ENCODE peak calls at places on chromosomes 1 and 21, in five cellular contexts. One of them, this sample, is unnamed.

GRCh38 chr1:103576065-103576464 is 4.7 kb downstream of the AMY2B start:
- DNase-seq in KBM-7: no peak
- DNase-seq in hippocampal formation: no peak
- DNase-seq in activated CD8-positive, alpha-beta memory T cell treated with anti-CD3 and anti-CD28 coated beads for 4 hours: no peak
- DNase-seq in substantia nigra: no peak
- DNase-seq in this sample: no peak

GRCh38 chr1:86915737-86916235 is 1.4 kb downstream of the HS2ST1 start:
- DNase-seq in KBM-7: no peak
- DNase-seq in hippocampal formation: no peak
- DNase-seq in activated CD8-positive, alpha-beta memory T cell treated with anti-CD3 and anti-CD28 coated beads for 4 hours: no peak
- DNase-seq in substantia nigra: no peak
- DNase-seq in this sample: no peak

GRCh38 chr1:20896824-20897223 is 109.7 kb upstream of the HP1BP3 start:
- DNase-seq in KBM-7: no peak
- DNase-seq in hippocampal formation: no peak
- DNase-seq in activated CD8-positive, alpha-beta memory T cell treated with anti-CD3 and anti-CD28 coated beads for 4 hours: no peak
- DNase-seq in substantia nigra: no peak
- DNase-seq in this sample: no peak

GRCh38 chr1:89149229-89149628 is 23.3 kb upstream of the GBP2 start:
- DNase-seq in KBM-7: no peak
- DNase-seq in hippocampal formation: peak
- DNase-seq in activated CD8-positive, alpha-beta memory T cell treated with anti-CD3 and anti-CD28 coated beads for 4 hours: no peak
- DNase-seq in substantia nigra: peak
- DNase-seq in this sample: no peak

GRCh38 chr1:76942549-76942948 is 75.3 kb downstream of the ST6GALNAC5 start:
- DNase-seq in KBM-7: no peak
- DNase-seq in hippocampal formation: no peak
- DNase-seq in activated CD8-positive, alpha-beta memory T cell treated with anti-CD3 and anti-CD28 coated beads for 4 hours: no peak
- DNase-seq in substantia nigra: no peak
- DNase-seq in this sample: no peak

GRCh38 chr1:41650176-41650519 is 165.7 kb upstream of the EDN2 start:
- DNase-seq in KBM-7: no peak
- DNase-seq in hippocampal formation: no peak
- DNase-seq in activated CD8-positive, alpha-beta memory T cell treated with anti-CD3 and anti-CD28 coated beads for 4 hours: no peak
- DNase-seq in substantia nigra: no peak
- DNase-seq in this sample: no peak

GRCh38 chr1:167774710-167775109 is 52.9 kb downstream of the MPZL1 start:
- DNase-seq in KBM-7: no peak
- DNase-seq in hippocampal formation: no peak
- DNase-seq in activated CD8-positive, alpha-beta memory T cell treated with anti-CD3 and anti-CD28 coated beads for 4 hours: no peak
- DNase-seq in substantia nigra: no peak
- DNase-seq in this sample: no peak

GRCh38 chr1:245444181-245444580 is 289.4 kb downstream of the KIF26B start:
- DNase-seq in KBM-7: no peak
- DNase-seq in hippocampal formation: no peak
- DNase-seq in activated CD8-positive, alpha-beta memory T cell treated with anti-CD3 and anti-CD28 coated beads for 4 hours: no peak
- DNase-seq in substantia nigra: no peak
- DNase-seq in this sample: no peak

GRCh38 chr1:94578856-94579255 is 37.3 kb upstream of the F3 start:
- DNase-seq in KBM-7: no peak
- DNase-seq in hippocampal formation: no peak
- DNase-seq in activated CD8-positive, alpha-beta memory T cell treated with anti-CD3 and anti-CD28 coated beads for 4 hours: no peak
- DNase-seq in substantia nigra: no peak
- DNase-seq in this sample: no peak

GRCh38 chr1:43255438-43256210 is 14.2 kb upstream of the TMEM125 start:
- DNase-seq in KBM-7: no peak
- DNase-seq in hippocampal formation: no peak
- DNase-seq in activated CD8-positive, alpha-beta memory T cell treated with anti-CD3 and anti-CD28 coated beads for 4 hours: no peak
- DNase-seq in substantia nigra: no peak
- DNase-seq in this sample: no peak

GRCh38 chr1:78358145-78358544 is 132.6 kb upstream of the PTGFR start:
- DNase-seq in KBM-7: no peak
- DNase-seq in hippocampal formation: no peak
- DNase-seq in activated CD8-positive, alpha-beta memory T cell treated with anti-CD3 and anti-CD28 coated beads for 4 hours: no peak
- DNase-seq in substantia nigra: no peak
- DNase-seq in this sample: no peak

GRCh38 chr1:183986941-183987340 is 50.6 kb downstream of the COLGALT2 start:
- DNase-seq in KBM-7: no peak
- DNase-seq in hippocampal formation: no peak
- DNase-seq in activated CD8-positive, alpha-beta memory T cell treated with anti-CD3 and anti-CD28 coated beads for 4 hours: no peak
- DNase-seq in substantia nigra: no peak
- DNase-seq in this sample: no peak

GRCh38 chr21:27426196-27426595 is 459.3 kb upstream of the ADAMTS5 start:
- DNase-seq in KBM-7: no peak
- DNase-seq in hippocampal formation: no peak
- DNase-seq in activated CD8-positive, alpha-beta memory T cell treated with anti-CD3 and anti-CD28 coated beads for 4 hours: no peak
- DNase-seq in substantia nigra: no peak
- DNase-seq in this sample: no peak

GRCh38 chr1:219188331-219188803 is 14.7 kb downstream of the LYPLAL1 start:
- DNase-seq in KBM-7: peak
- DNase-seq in hippocampal formation: no peak
- DNase-seq in activated CD8-positive, alpha-beta memory T cell treated with anti-CD3 and anti-CD28 coated beads for 4 hours: no peak
- DNase-seq in substantia nigra: no peak
- DNase-seq in this sample: no peak

GRCh38 chr1:99252630-99253029 is 11.7 kb upstream of the PLPPR4 start:
- DNase-seq in KBM-7: no peak
- DNase-seq in hippocampal formation: no peak
- DNase-seq in activated CD8-positive, alpha-beta memory T cell treated with anti-CD3 and anti-CD28 coated beads for 4 hours: no peak
- DNase-seq in substantia nigra: no peak
- DNase-seq in this sample: no peak

GRCh38 chr1:223301346-223301745 is 62.6 kb downstream of the SUSD4 start:
- DNase-seq in KBM-7: no peak
- DNase-seq in hippocampal formation: no peak
- DNase-seq in activated CD8-positive, alpha-beta memory T cell treated with anti-CD3 and anti-CD28 coated beads for 4 hours: no peak
- DNase-seq in substantia nigra: no peak
- DNase-seq in this sample: no peak

GRCh38 chr1:211908951-211909350 is 78.4 kb upstream of the LPGAT1 start:
- DNase-seq in KBM-7: no peak
- DNase-seq in hippocampal formation: no peak
- DNase-seq in activated CD8-positive, alpha-beta memory T cell treated with anti-CD3 and anti-CD28 coated beads for 4 hours: no peak
- DNase-seq in substantia nigra: no peak
- DNase-seq in this sample: no peak

GRCh38 chr1:115454835-115455511 is 116.9 kb upstream of the NGF start:
- DNase-seq in KBM-7: no peak
- DNase-seq in hippocampal formation: no peak
- DNase-seq in activated CD8-positive, alpha-beta memory T cell treated with anti-CD3 and anti-CD28 coated beads for 4 hours: no peak
- DNase-seq in substantia nigra: no peak
- DNase-seq in this sample: no peak

GRCh38 chr1:175935166-175935565 is 191.8 kb upstream of the TNR start:
- DNase-seq in KBM-7: no peak
- DNase-seq in hippocampal formation: no peak
- DNase-seq in activated CD8-positive, alpha-beta memory T cell treated with anti-CD3 and anti-CD28 coated beads for 4 hours: no peak
- DNase-seq in substantia nigra: no peak
- DNase-seq in this sample: no peak

GRCh38 chr1:17046043-17046657 is 7.7 kb downstream of the SDHB start:
- DNase-seq in KBM-7: peak
- DNase-seq in hippocampal formation: no peak
- DNase-seq in activated CD8-positive, alpha-beta memory T cell treated with anti-CD3 and anti-CD28 coated beads for 4 hours: no peak
- DNase-seq in substantia nigra: no peak
- DNase-seq in this sample: no peak

GRCh38 chr1:11501906-11502485 is 23.0 kb downstream of the DISP3 start:
- DNase-seq in KBM-7: no peak
- DNase-seq in hippocampal formation: no peak
- DNase-seq in activated CD8-positive, alpha-beta memory T cell treated with anti-CD3 and anti-CD28 coated beads for 4 hours: no peak
- DNase-seq in substantia nigra: no peak
- DNase-seq in this sample: no peak

GRCh38 chr1:230359992-230360391 is 66.1 kb downstream of the PGBD5 start:
- DNase-seq in KBM-7: no peak
- DNase-seq in hippocampal formation: no peak
- DNase-seq in activated CD8-positive, alpha-beta memory T cell treated with anti-CD3 and anti-CD28 coated beads for 4 hours: no peak
- DNase-seq in substantia nigra: no peak
- DNase-seq in this sample: no peak

GRCh38 chr1:88179943-88180342 is 504.1 kb upstream of the PKN2 start:
- DNase-seq in KBM-7: no peak
- DNase-seq in hippocampal formation: no peak
- DNase-seq in activated CD8-positive, alpha-beta memory T cell treated with anti-CD3 and anti-CD28 coated beads for 4 hours: no peak
- DNase-seq in substantia nigra: no peak
- DNase-seq in this sample: no peak

GRCh38 chr1:40079774-40080390 is 17.2 kb downstream of the PPT1 start:
- DNase-seq in KBM-7: no peak
- DNase-seq in hippocampal formation: no peak
- DNase-seq in activated CD8-positive, alpha-beta memory T cell treated with anti-CD3 and anti-CD28 coated beads for 4 hours: no peak
- DNase-seq in substantia nigra: no peak
- DNase-seq in this sample: peak

GRCh38 chr1:116724765-116725375 is 29.4 kb upstream of the CD2 start:
- DNase-seq in KBM-7: peak
- DNase-seq in hippocampal formation: peak
- DNase-seq in activated CD8-positive, alpha-beta memory T cell treated with anti-CD3 and anti-CD28 coated beads for 4 hours: peak
- DNase-seq in substantia nigra: peak
- DNase-seq in this sample: peak

GRCh38 chr1:91537281-91538069 is 36.8 kb downstream of the CDC7 start:
- DNase-seq in KBM-7: no peak
- DNase-seq in hippocampal formation: no peak
- DNase-seq in activated CD8-positive, alpha-beta memory T cell treated with anti-CD3 and anti-CD28 coated beads for 4 hours: no peak
- DNase-seq in substantia nigra: no peak
- DNase-seq in this sample: no peak

GRCh38 chr1:167460836-167461235 is 57.5 kb downstream of the CD247 start:
- DNase-seq in KBM-7: no peak
- DNase-seq in hippocampal formation: peak
- DNase-seq in activated CD8-positive, alpha-beta memory T cell treated with anti-CD3 and anti-CD28 coated beads for 4 hours: no peak
- DNase-seq in substantia nigra: no peak
- DNase-seq in this sample: no peak

GRCh38 chr1:163399976-163400375 is 78.2 kb downstream of the NUF2 start:
- DNase-seq in KBM-7: no peak
- DNase-seq in hippocampal formation: peak
- DNase-seq in activated CD8-positive, alpha-beta memory T cell treated with anti-CD3 and anti-CD28 coated beads for 4 hours: no peak
- DNase-seq in substantia nigra: no peak
- DNase-seq in this sample: peak

GRCh38 chr1:32464716-32465540 is at the start of gene ZBTB8B:
- DNase-seq in KBM-7: peak
- DNase-seq in hippocampal formation: peak
- DNase-seq in activated CD8-positive, alpha-beta memory T cell treated with anti-CD3 and anti-CD28 coated beads for 4 hours: no peak
- DNase-seq in substantia nigra: peak
- DNase-seq in this sample: peak

GRCh38 chr1:204858381-204858821 is 12.3 kb upstream of the NFASC start:
- DNase-seq in KBM-7: no peak
- DNase-seq in hippocampal formation: no peak
- DNase-seq in activated CD8-positive, alpha-beta memory T cell treated with anti-CD3 and anti-CD28 coated beads for 4 hours: no peak
- DNase-seq in substantia nigra: no peak
- DNase-seq in this sample: no peak

GRCh38 chr1:246034630-246035029 is 472.4 kb downstream of the SMYD3 start:
- DNase-seq in KBM-7: no peak
- DNase-seq in hippocampal formation: no peak
- DNase-seq in activated CD8-positive, alpha-beta memory T cell treated with anti-CD3 and anti-CD28 coated beads for 4 hours: no peak
- DNase-seq in substantia nigra: no peak
- DNase-seq in this sample: no peak

GRCh38 chr1:21335750-21336168 is 45.5 kb upstream of the ECE1 start:
- DNase-seq in KBM-7: no peak
- DNase-seq in hippocampal formation: no peak
- DNase-seq in activated CD8-positive, alpha-beta memory T cell treated with anti-CD3 and anti-CD28 coated beads for 4 hours: no peak
- DNase-seq in substantia nigra: peak
- DNase-seq in this sample: no peak

GRCh38 chr1:211334986-211335385 is 8.4 kb downstream of the TRAF5 start:
- DNase-seq in KBM-7: no peak
- DNase-seq in hippocampal formation: no peak
- DNase-seq in activated CD8-positive, alpha-beta memory T cell treated with anti-CD3 and anti-CD28 coated beads for 4 hours: no peak
- DNase-seq in substantia nigra: no peak
- DNase-seq in this sample: no peak

GRCh38 chr1:207807395-207808321 is 55.8 kb downstream of the CD46 start:
- DNase-seq in KBM-7: peak
- DNase-seq in hippocampal formation: peak
- DNase-seq in activated CD8-positive, alpha-beta memory T cell treated with anti-CD3 and anti-CD28 coated beads for 4 hours: no peak
- DNase-seq in substantia nigra: no peak
- DNase-seq in this sample: no peak

GRCh38 chr1:60989745-60990718 is 92.3 kb upstream of the NFIA start:
- DNase-seq in KBM-7: no peak
- DNase-seq in hippocampal formation: no peak
- DNase-seq in activated CD8-positive, alpha-beta memory T cell treated with anti-CD3 and anti-CD28 coated beads for 4 hours: no peak
- DNase-seq in substantia nigra: no peak
- DNase-seq in this sample: no peak

GRCh38 chr1:205568135-205568468 is 63.6 kb downstream of the CDK18 start:
- DNase-seq in KBM-7: no peak
- DNase-seq in hippocampal formation: no peak
- DNase-seq in activated CD8-positive, alpha-beta memory T cell treated with anti-CD3 and anti-CD28 coated beads for 4 hours: no peak
- DNase-seq in substantia nigra: no peak
- DNase-seq in this sample: no peak

GRCh38 chr1:148379170-148379500 is 104.0 kb downstream of the PPIAL4G start:
- DNase-seq in KBM-7: no peak
- DNase-seq in hippocampal formation: no peak
- DNase-seq in activated CD8-positive, alpha-beta memory T cell treated with anti-CD3 and anti-CD28 coated beads for 4 hours: no peak
- DNase-seq in substantia nigra: no peak
- DNase-seq in this sample: no peak

GRCh38 chr1:156433602-156434001 is 64.6 kb downstream of the RHBG start:
- DNase-seq in KBM-7: no peak
- DNase-seq in hippocampal formation: no peak
- DNase-seq in activated CD8-positive, alpha-beta memory T cell treated with anti-CD3 and anti-CD28 coated beads for 4 hours: no peak
- DNase-seq in substantia nigra: no peak
- DNase-seq in this sample: no peak